ENCODE peak calls at places on chromosomes 4 and X, in four cellular contexts. C is Daoy; S is SW 1271; K is stimulated activated CD8-positive, alpha-beta memory T cell treated with anti-CD3 and anti-CD28 coated beads, Interleukin-15, amount 100 ng/mL, for 1 hour. X is an unnamed sample.

GRCh38 chr4:154807042-154807630 is 26.1 kb downstream of the RBM46 start:
- DNase-seq in C (no peak), S (peak), K (no peak), X (peak)

GRCh38 chr4:170047774-170048354 is 21.7 kb upstream of the MFAP3L start:
- DNase-seq in C (peak), S (peak), K (peak), X (peak)

GRCh38 chr4:56048621-56049427 is 100.1 kb downstream of the CEP135 start:
- DNase-seq in C (peak), S (peak), K (no peak), X (peak)

GRCh38 chr4:188417181-188417580 is 277.9 kb downstream of the TRIML1 start:
- DNase-seq in C (no peak), S (no peak), K (no peak), X (no peak)

GRCh38 chr4:147539959-147540358 is 59.1 kb downstream of the EDNRA start:
- DNase-seq in C (no peak), S (no peak), K (no peak), X (no peak)

GRCh38 chrX:87941841-87942240 is 424.2 kb downstream of the KLHL4 start:
- DNase-seq in C (no peak), S (no peak), K (no peak), X (no peak)

GRCh38 chr4:82630079-82630478 is 68.3 kb upstream of the TMEM150C start:
- DNase-seq in C (no peak), S (no peak), K (no peak), X (no peak)

GRCh38 chrX:39907964-39908616 is 189.7 kb downstream of the BCOR start:
- DNase-seq in C (peak), S (peak), K (no peak), X (peak)

GRCh38 chr4:165079476-165079875 is 25.8 kb downstream of the TRIM75 start:
- DNase-seq in C (peak), S (no peak), K (no peak), X (peak)

GRCh38 chr4:43690121-43690520 is 758.5 kb downstream of the KCTD8 start:
- DNase-seq in C (no peak), S (no peak), K (no peak), X (no peak)

GRCh38 chr4:25913056-25913850 is 767 bp upstream of the SMIM20 start:
- DNase-seq in C (peak), S (no peak), K (peak), X (peak)

GRCh38 chrX:13293700-13294099 is 26.2 kb downstream of the ATXN3L start:
- DNase-seq in C (no peak), S (no peak), K (no peak), X (no peak)

GRCh38 chr4:99024481-99025275 is 29.2 kb downstream of the METAP1 start:
- DNase-seq in C (no peak), S (no peak), K (no peak), X (peak)

GRCh38 chr4:181896609-181897008 is 346.6 kb upstream of the TENM3 start:
- DNase-seq in C (no peak), S (no peak), K (no peak), X (no peak)

GRCh38 chr4:175421506-175421905 is 390.6 kb downstream of the GPM6A start:
- DNase-seq in C (no peak), S (no peak), K (no peak), X (no peak)

GRCh38 chr4:53962516-53963225 is 101.7 kb downstream of the CHIC2 start:
- DNase-seq in C (peak), S (no peak), K (no peak), X (no peak)

GRCh38 chr4:6971536-6972374 is 62.1 kb downstream of the TBC1D14 start:
- DNase-seq in C (no peak), S (no peak), K (no peak), X (no peak)

GRCh38 chr4:10272511-10272910 is 155.9 kb upstream of the WDR1 start:
- DNase-seq in C (no peak), S (no peak), K (no peak), X (no peak)

GRCh38 chrX:65589304-65589703 is 54.7 kb upstream of the LAS1L start:
- DNase-seq in C (no peak), S (no peak), K (no peak), X (no peak)